ENCODE peak calls at places on chromosomes 4 and X, in nine cellular contexts. L is stimulated activated CD4-positive, alpha-beta T cell treated with anti-CD3 and anti-CD28 coated beads, Interleukin-12 subunit alpha, Interleukin-12 subunit beta, amount 100 ng/mL, for 24 hours; R is ELF-1; E is ELR; O is HEK293T; M is activated naive CD8-positive, alpha-beta T cell treated with anti-CD3 and anti-CD28 coated beads, Interleukin-2, amount 50 U/mL, for 16 hours; P is MG63; H is astrocyte of the hippocampus; C is ovary. A is an unnamed sample.

GRCh38 chr4:2634014-2634413 is 97.6 kb downstream of the FAM193A start:
- DNase-seq in L (no peak), R (no peak), E (no peak), O (no peak), M (no peak), P (no peak), H (no peak), C (no peak), A (no peak)

GRCh38 chr4:82044141-82044993 is 329.4 kb downstream of the HNRNPD start:
- DNase-seq in L (no peak), R (peak), E (peak), O (peak), M (no peak), P (peak), H (peak), C (peak), A (no peak)

GRCh38 chrX:106959897-106960296 is 39.7 kb downstream of the CLDN2 start:
- DNase-seq in L (no peak), R (peak), E (peak), O (peak), M (no peak), P (no peak), H (peak), C (no peak), A (no peak)

GRCh38 chr4:72312032-72312650 is 256.9 kb downstream of the ADAMTS3 start:
- DNase-seq in L (no peak), R (peak), E (peak), O (no peak), M (no peak), P (peak), H (peak), C (peak), A (no peak)

GRCh38 chr4:70902577-70903281 is 560 bp downstream of the MOB1B start:
- DNase-seq in L (no peak), R (peak), E (peak), O (peak), M (no peak), P (no peak), H (peak), C (no peak), A (no peak)

GRCh38 chrX:9369802-9370291 is 95.0 kb upstream of the TBL1X start:
- DNase-seq in L (no peak), R (no peak), E (no peak), O (no peak), M (no peak), P (no peak), H (peak), C (no peak), A (no peak)

GRCh38 chrX:66163849-66164401 is at the start of gene HEPH:
- DNase-seq in L (no peak), R (peak), E (no peak), O (no peak), M (no peak), P (no peak), H (peak), C (peak), A (no peak)

GRCh38 chrX:100768679-100769338 is 36.9 kb upstream of the SYTL4 start:
- DNase-seq in L (peak), R (peak), E (peak), O (peak), M (peak), P (peak), H (peak), C (peak), A (peak)

GRCh38 chr4:138034871-138035270 is 207.3 kb downstream of the SLC7A11 start:
- DNase-seq in L (no peak), R (no peak), E (peak), O (no peak), M (no peak), P (no peak), H (no peak), C (no peak), A (no peak)

GRCh38 chrX:108485960-108486359 is 46.3 kb downstream of the COL4A5 start:
- DNase-seq in L (no peak), R (no peak), E (no peak), O (no peak), M (no peak), P (no peak), H (no peak), C (no peak), A (no peak)

GRCh38 chr4:7648813-7649395 is 214.2 kb upstream of the PSAPL1 start:
- DNase-seq in L (no peak), R (no peak), E (no peak), O (no peak), M (no peak), P (no peak), H (no peak), C (no peak), A (no peak)

GRCh38 chr4:175290401-175290800 is 372.2 kb downstream of the ADAM29 start:
- DNase-seq in L (no peak), R (no peak), E (peak), O (no peak), M (no peak), P (peak), H (peak), C (no peak), A (no peak)

GRCh38 chrX:24396236-24396929 is 35.9 kb downstream of the SUPT20HL1 start:
- DNase-seq in L (no peak), R (no peak), E (no peak), O (no peak), M (no peak), P (peak), H (peak), C (no peak), A (no peak)

GRCh38 chr4:6641164-6641970 is 882 bp downstream of the MRFAP1 start:
- DNase-seq in L (no peak), R (no peak), E (peak), O (no peak), M (no peak), P (peak), H (peak), C (peak), A (peak)

GRCh38 chr4:38857354-38858096 is 908 bp upstream of the TLR6 start:
- DNase-seq in L (no peak), R (peak), E (peak), O (no peak), M (no peak), P (peak), H (peak), C (no peak), A (peak)

GRCh38 chr4:108280072-108280471 is 111.3 kb upstream of the LEF1 start:
- DNase-seq in L (no peak), R (no peak), E (no peak), O (no peak), M (no peak), P (no peak), H (no peak), C (no peak), A (no peak)

GRCh38 chr4:56821394-56822263 is at the start of gene SPINK2:
- DNase-seq in L (peak), R (peak), E (peak), O (peak), M (peak), P (peak), H (peak), C (no peak), A (peak)

GRCh38 chr4:3346146-3346545 is 53.3 kb downstream of the RGS12 start:
- DNase-seq in L (no peak), R (no peak), E (peak), O (peak), M (no peak), P (no peak), H (peak), C (no peak), A (peak)

GRCh38 chr4:91837608-91838029 is 466.1 kb upstream of the GRID2 start:
- DNase-seq in L (no peak), R (no peak), E (no peak), O (peak), M (no peak), P (no peak), H (peak), C (no peak), A (no peak)

GRCh38 chr4:150328496-150328895 is 250.3 kb downstream of the DCLK2 start:
- DNase-seq in L (no peak), R (no peak), E (no peak), O (no peak), M (no peak), P (no peak), H (no peak), C (no peak), A (no peak)

GRCh38 chrX:130665214-130665613 is 237.8 kb downstream of the ENOX2 start:
- DNase-seq in L (no peak), R (no peak), E (no peak), O (peak), M (no peak), P (no peak), H (no peak), C (no peak), A (no peak)

GRCh38 chrX:30597258-30598012 is 19.9 kb upstream of the TASL start:
- DNase-seq in L (no peak), R (no peak), E (no peak), O (no peak), M (no peak), P (no peak), H (no peak), C (no peak), A (no peak)

GRCh38 chr4:101355767-101356702 is 8.7 kb upstream of the PPP3CA start:
- DNase-seq in L (no peak), R (no peak), E (peak), O (no peak), M (no peak), P (peak), H (peak), C (no peak), A (no peak)

GRCh38 chr4:89769856-89770255 is 67.1 kb downstream of the SNCA start:
- DNase-seq in L (no peak), R (no peak), E (no peak), O (no peak), M (no peak), P (no peak), H (no peak), C (no peak), A (no peak)

GRCh38 chr4:155405059-155405458 is 28.3 kb upstream of the MAP9 start:
- DNase-seq in L (no peak), R (no peak), E (no peak), O (no peak), M (no peak), P (no peak), H (no peak), C (no peak), A (no peak)

GRCh38 chr4:145315828-145316227 is 135.4 kb upstream of the OTUD4 start:
- DNase-seq in L (no peak), R (no peak), E (no peak), O (no peak), M (no peak), P (no peak), H (no peak), C (no peak), A (no peak)

GRCh38 chrX:41558531-41558930 is 111.4 kb downstream of the NYX start:
- DNase-seq in L (no peak), R (no peak), E (peak), O (peak), M (no peak), P (no peak), H (peak), C (no peak), A (no peak)

GRCh38 chr4:80229590-80229989 is 32.3 kb downstream of the PRDM8 start:
- DNase-seq in L (no peak), R (no peak), E (no peak), O (no peak), M (no peak), P (no peak), H (no peak), C (no peak), A (no peak)

GRCh38 chrX:153482376-153483015 is 12.1 kb upstream of the HAUS7 start:
- DNase-seq in L (no peak), R (no peak), E (no peak), O (no peak), M (no peak), P (no peak), H (no peak), C (no peak), A (no peak)

GRCh38 chr4:150318971-150319370 is 240.7 kb downstream of the DCLK2 start:
- DNase-seq in L (no peak), R (peak), E (no peak), O (no peak), M (no peak), P (no peak), H (no peak), C (no peak), A (no peak)

GRCh38 chr4:17336524-17336941 is 175.4 kb downstream of the QDPR start:
- DNase-seq in L (peak), R (no peak), E (peak), O (no peak), M (peak), P (no peak), H (peak), C (no peak), A (peak)

GRCh38 chr4:53990641-53991040 is 73.8 kb downstream of the CHIC2 start:
- DNase-seq in L (no peak), R (no peak), E (no peak), O (no peak), M (no peak), P (no peak), H (no peak), C (no peak), A (no peak)

GRCh38 chrX:53456254-53456653 is 22.1 kb upstream of the HSD17B10 start:
- DNase-seq in L (no peak), R (no peak), E (peak), O (no peak), M (no peak), P (no peak), H (peak), C (no peak), A (no peak)

GRCh38 chr4:189367832-189368231 is 572.8 kb upstream of the FRG1 start:
- DNase-seq in L (no peak), R (no peak), E (no peak), O (no peak), M (no peak), P (no peak), H (no peak), C (no peak), A (no peak)

GRCh38 chr4:4867745-4868505 is 8.5 kb downstream of the MSX1 start:
- DNase-seq in L (no peak), R (peak), E (no peak), O (no peak), M (no peak), P (no peak), H (no peak), C (no peak), A (no peak)

GRCh38 chrX:145524931-145525330 is 277.6 kb downstream of the SPANXN1 start:
- DNase-seq in L (no peak), R (no peak), E (no peak), O (no peak), M (no peak), P (no peak), H (no peak), C (no peak), A (no peak)

GRCh38 chrX:41303013-41303412 is 30.9 kb upstream of the DDX3X start:
- DNase-seq in L (no peak), R (no peak), E (peak), O (no peak), M (no peak), P (peak), H (peak), C (no peak), A (no peak)

A was measured in activated CD4-positive, alpha-beta T cell treated with anti-CD3 and anti-CD28 coated beads for 4 hours.